ENCODE peak calls at places on chromosomes 4 and X, in ten cellular contexts. H is psoas muscle, K is GM23338, M is left ventricle myocardium inferior, Y is GM23248, C is A673, D is RWPE1, S is right lobe of liver, F is IMR-90, R is brain microvascular endothelial cell. P is an unnamed sample.

GRCh38 chr4:147732516-147733193 is 767 bp downstream of the ARHGAP10 start:
- DNase-seq in H (peak), K (peak), M (peak), Y (peak), C (peak), D (peak), S (peak), F (peak), R (no peak), P (no peak)

GRCh38 chr4:183348706-183349659 is 26.8 kb upstream of the CLDN24 start:
- DNase-seq in H (no peak), K (no peak), M (no peak), Y (peak), C (no peak), D (peak), S (no peak), F (peak), R (peak), P (no peak)

GRCh38 chr4:52813546-52813945 is 48.6 kb upstream of the RASL11B start:
- DNase-seq in H (no peak), K (no peak), M (no peak), Y (no peak), C (no peak), D (no peak), S (no peak), F (no peak), R (no peak), P (no peak)

GRCh38 chrX:30620980-30621716 is 32.1 kb upstream of the GK start:
- DNase-seq in H (no peak), K (no peak), M (no peak), Y (peak), C (peak), D (peak), S (no peak), F (peak), R (peak), P (no peak)

GRCh38 chr4:153176938-153177337 is 27.3 kb upstream of the TRIM2 start:
- DNase-seq in H (no peak), K (peak), M (no peak), Y (no peak), C (no peak), D (no peak), S (no peak), F (no peak), R (no peak), P (no peak)

GRCh38 chrX:70434352-70434866 is 10.2 kb upstream of the DLG3 start:
- DNase-seq in H (peak), K (peak), M (peak), Y (peak), C (peak), D (peak), S (peak), F (peak), R (peak), P (peak)

GRCh38 chr4:165580379-165580905 is 201.6 kb downstream of the CPE start:
- DNase-seq in H (no peak), K (no peak), M (no peak), Y (peak), C (peak), D (peak), S (no peak), F (no peak), R (peak), P (peak)

GRCh38 chr4:17781072-17781830 is at the start of gene FAM184B:
- DNase-seq in H (peak), K (peak), M (no peak), Y (peak), C (peak), D (no peak), S (no peak), F (no peak), R (no peak), P (peak)

GRCh38 chrX:120795301-120795700 is 80.4 kb downstream of the CT47B1 start:
- DNase-seq in H (no peak), K (no peak), M (no peak), Y (peak), C (no peak), D (no peak), S (no peak), F (no peak), R (peak), P (no peak)

GRCh38 chrX:53324803-53325202 is 43.4 kb upstream of the IQSEC2 start:
- DNase-seq in H (no peak), K (no peak), M (no peak), Y (no peak), C (no peak), D (no peak), S (no peak), F (no peak), R (no peak), P (no peak)

GRCh38 chr4:64432674-64433073 is 23.4 kb upstream of the TECRL start:
- DNase-seq in H (peak), K (no peak), M (no peak), Y (no peak), C (no peak), D (no peak), S (no peak), F (no peak), R (no peak), P (no peak)

GRCh38 chr4:166146806-166147540 is 273.9 kb downstream of the TLL1 start:
- DNase-seq in H (no peak), K (no peak), M (no peak), Y (no peak), C (no peak), D (no peak), S (no peak), F (no peak), R (no peak), P (no peak)

GRCh38 chr4:13963601-13964000 is 336.1 kb upstream of the BOD1L1 start:
- DNase-seq in H (no peak), K (no peak), M (no peak), Y (peak), C (no peak), D (no peak), S (no peak), F (peak), R (no peak), P (no peak)

GRCh38 chrX:2705461-2705860 is 14.4 kb downstream of the CD99 start:
- DNase-seq in H (no peak), K (no peak), M (no peak), Y (peak), C (no peak), D (no peak), S (no peak), F (no peak), R (no peak), P (no peak)

GRCh38 chr4:41977709-41978108 is 3.8 kb upstream of the DCAF4L1 start:
- DNase-seq in H (no peak), K (no peak), M (no peak), Y (peak), C (no peak), D (no peak), S (no peak), F (peak), R (peak), P (no peak)

GRCh38 chrX:12383196-12383595 is 244.9 kb downstream of the FRMPD4 start:
- DNase-seq in H (no peak), K (peak), M (no peak), Y (no peak), C (peak), D (no peak), S (no peak), F (no peak), R (no peak), P (no peak)

GRCh38 chr4:2085496-2085901 is 26.4 kb downstream of the NAT8L start:
- DNase-seq in H (no peak), K (no peak), M (no peak), Y (no peak), C (no peak), D (peak), S (peak), F (no peak), R (no peak), P (no peak)

GRCh38 chr4:68373513-68373912 is 23.6 kb upstream of the YTHDC1 start:
- DNase-seq in H (peak), K (peak), M (peak), Y (peak), C (peak), D (no peak), S (peak), F (peak), R (peak), P (peak)

GRCh38 chr4:137156807-137157206 is 375.5 kb downstream of the PCDH18 start:
- DNase-seq in H (no peak), K (no peak), M (no peak), Y (no peak), C (no peak), D (no peak), S (no peak), F (no peak), R (no peak), P (no peak)

GRCh38 chr4:25861422-25861926 is 1.3 kb downstream of the SEL1L3 start:
- DNase-seq in H (no peak), K (no peak), M (no peak), Y (peak), C (peak), D (no peak), S (no peak), F (peak), R (no peak), P (no peak)

GRCh38 chrX:66698273-66699204 is 59.7 kb upstream of the EDA2R start:
- DNase-seq in H (no peak), K (no peak), M (no peak), Y (no peak), C (no peak), D (no peak), S (no peak), F (no peak), R (no peak), P (no peak)

GRCh38 chrX:31506360-31506759 is 434.5 kb upstream of the FTHL17 start:
- DNase-seq in H (no peak), K (peak), M (no peak), Y (no peak), C (no peak), D (no peak), S (no peak), F (no peak), R (no peak), P (no peak)

DNA sequence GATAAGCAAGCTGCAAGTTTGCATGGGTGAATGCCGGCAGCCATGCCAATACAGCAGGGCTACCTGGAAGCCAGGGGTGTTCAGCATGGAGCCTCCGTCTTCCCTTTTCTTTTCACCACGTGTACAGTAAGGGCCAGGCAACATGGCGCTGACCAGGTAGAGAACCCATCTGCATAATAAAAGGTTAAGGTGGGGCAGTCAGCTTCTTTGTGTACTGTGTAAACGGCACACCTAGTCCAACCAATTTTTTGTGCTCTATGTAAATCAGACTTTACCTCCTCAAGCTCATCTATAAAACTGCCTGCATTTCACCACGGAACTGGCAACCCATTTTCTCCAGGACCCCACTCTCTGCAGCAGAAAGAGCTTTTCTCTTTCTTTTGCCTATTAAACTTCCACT is 286.8 kb upstream of the VCX3A start:
- DNase-seq in H (no peak), K (no peak), M (no peak), Y (no peak), C (no peak), D (no peak), S (no peak), F (no peak), R (no peak), P (no peak)
- H3K27ac ChIP-seq in H (no peak), K (no peak), M (no peak), Y (no peak), C (no peak), D (no peak), S (no peak), F (no peak), R (no peak), P (no peak)

GRCh38 chrX:41337140-41337539 is 3.2 kb downstream of the DDX3X start:
- DNase-seq in H (no peak), K (no peak), M (no peak), Y (peak), C (no peak), D (no peak), S (no peak), F (peak), R (no peak), P (no peak)
- H3K27ac ChIP-seq in H (peak), K (no peak), M (no peak), Y (peak), C (no peak), D (no peak), S (peak), F (no peak), R (no peak), P (no peak)

DNA sequence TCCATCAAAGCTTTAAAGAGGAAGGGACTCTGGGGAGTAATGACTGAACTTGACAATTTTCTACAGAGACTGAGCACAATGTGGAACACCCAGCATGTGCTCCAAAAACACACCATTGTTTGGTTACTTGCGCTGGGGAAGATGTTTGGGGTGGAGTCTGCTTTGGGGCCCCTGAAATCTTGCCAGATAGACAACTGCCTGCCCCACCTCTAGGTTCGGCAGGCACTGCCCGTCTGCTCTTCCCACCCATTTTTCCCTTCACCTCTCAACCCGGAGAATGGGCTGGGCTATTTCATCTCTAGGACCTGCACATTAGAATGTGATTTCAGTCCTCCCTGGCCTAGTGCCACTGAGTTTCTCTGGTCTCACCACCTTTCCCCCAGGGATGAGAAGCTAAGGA is 41.9 kb downstream of the TSC22D3 start:
- DNase-seq in H (no peak), K (no peak), M (no peak), Y (no peak), C (no peak), D (no peak), S (no peak), F (no peak), R (no peak), P (no peak)
- H3K27ac ChIP-seq in H (peak), K (no peak), M (peak), Y (no peak), C (no peak), D (peak), S (no peak), F (no peak), R (no peak), P (no peak)

DNA sequence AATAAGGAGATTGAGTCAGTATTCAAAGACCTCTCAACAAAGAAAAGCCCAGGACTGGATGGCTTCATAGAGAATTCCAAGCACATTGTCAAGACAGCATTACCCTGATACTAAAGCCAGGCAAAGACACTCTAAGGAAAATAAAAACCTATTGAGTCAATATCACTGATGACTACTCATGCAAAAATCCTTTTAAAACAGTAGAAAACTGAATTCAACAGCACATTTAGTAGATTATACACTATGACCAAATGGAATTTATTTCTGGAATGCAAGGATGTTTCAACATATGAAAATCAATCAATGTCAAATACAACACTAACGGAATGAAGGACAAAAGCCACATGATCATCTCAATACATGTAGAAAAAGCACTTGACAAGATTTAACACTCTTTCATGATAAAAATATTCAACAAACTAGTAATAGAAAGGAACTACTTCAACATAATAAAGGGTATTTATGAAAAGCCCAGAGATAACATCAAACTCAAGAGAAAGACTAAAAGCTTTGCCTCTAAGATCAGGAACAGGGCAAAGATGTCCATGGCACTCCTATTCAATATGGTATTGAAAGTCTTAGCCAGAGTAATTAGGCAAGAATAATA is 633.3 kb downstream of the ANKRD50 start:
- DNase-seq in H (no peak), K (no peak), M (no peak), Y (peak), C (no peak), D (no peak), S (no peak), F (peak), R (no peak), P (no peak)
- H3K27ac ChIP-seq in H (no peak), K (no peak), M (no peak), Y (no peak), C (no peak), D (no peak), S (no peak), F (no peak), R (no peak), P (no peak)